ENCODE peak calls at places on chromosomes 11 and 22, in six cellular contexts. P is KG1, I is NCI-H510A treated with DMSO at 0.1 percent for 48 hours, U is EL, V is NCI-H345, B is NCI-H1105 treated with DMSO at 0.1 percent for 48 hours. K is an unnamed sample.

GRCh38 chr22:47370448-47371262 is 608.2 kb downstream of the TBC1D22A start:
- DNase-seq in P (no peak), I (no peak), U (no peak), V (no peak), B (no peak), K (no peak)

GRCh38 chr11:13053255-13053917 is 44.3 kb downstream of the RASSF10 start:
- DNase-seq in P (no peak), I (peak), U (peak), V (no peak), B (no peak), K (peak)

GRCh38 chr11:116499396-116500001 is 273.3 kb downstream of the BUD13 start:
- DNase-seq in P (peak), I (peak), U (peak), V (peak), B (peak), K (peak)

GRCh38 chr11:94781822-94782221 is 13.7 kb downstream of the AMOTL1 start:
- DNase-seq in P (no peak), I (no peak), U (peak), V (no peak), B (no peak), K (peak)

GRCh38 chr11:65915821-65916251 is 3.0 kb downstream of the C11orf68 start:
- DNase-seq in P (no peak), I (no peak), U (peak), V (no peak), B (no peak), K (peak)

GRCh38 chr11:103407641-103408040 is 298.4 kb downstream of the DYNC2H1 start:
- DNase-seq in P (no peak), I (no peak), U (no peak), V (no peak), B (no peak), K (no peak)

GRCh38 chr11:69210660-69211035 is 54.9 kb downstream of the SMIM38 start:
- DNase-seq in P (no peak), I (no peak), U (no peak), V (no peak), B (no peak), K (no peak)

GRCh38 chr11:6611092-6612007 is 666 bp downstream of the TAF10 start:
- DNase-seq in P (no peak), I (no peak), U (peak), V (no peak), B (no peak), K (no peak)

GRCh38 chr11:44764583-44764982 is 37.8 kb downstream of the TSPAN18 start:
- DNase-seq in P (no peak), I (no peak), U (no peak), V (no peak), B (no peak), K (no peak)

GRCh38 chr22:49976439-49977175 is 16.0 kb downstream of the PIM3 start:
- DNase-seq in P (no peak), I (no peak), U (no peak), V (no peak), B (no peak), K (no peak)

GRCh38 chr11:86395061-86395551 is 20.4 kb downstream of the CCDC81 start:
- DNase-seq in P (no peak), I (no peak), U (peak), V (no peak), B (no peak), K (peak)

GRCh38 chr22:26570864-26571525 is 18.9 kb downstream of the TPST2 start:
- DNase-seq in P (no peak), I (no peak), U (no peak), V (no peak), B (no peak), K (no peak)

GRCh38 chr11:33835143-33835878 is 56.6 kb downstream of the LMO2 start:
- DNase-seq in P (peak), I (peak), U (peak), V (peak), B (peak), K (peak)

GRCh38 chr11:97751405-97751804 is 1269.3 kb upstream of the CNTN5 start:
- DNase-seq in P (no peak), I (no peak), U (no peak), V (peak), B (peak), K (no peak)

GRCh38 chr11:55655096-55655495 is 6.9 kb upstream of the OR4C6 start:
- DNase-seq in P (no peak), I (no peak), U (no peak), V (no peak), B (no peak), K (no peak)

GRCh38 chr22:48867891-48868290 is 959.8 kb downstream of the BRD1 start:
- DNase-seq in P (no peak), I (no peak), U (no peak), V (no peak), B (no peak), K (no peak)

GRCh38 chr11:17013548-17014320 is 480 bp downstream of the PLEKHA7 start:
- DNase-seq in P (no peak), I (peak), U (no peak), V (peak), B (peak), K (no peak)

GRCh38 chr11:72406536-72407507 is 27.5 kb downstream of the CLPB start:
- DNase-seq in P (no peak), I (no peak), U (no peak), V (no peak), B (no peak), K (peak)

GRCh38 chr11:10376061-10376460 is 71.2 kb downstream of the ADM start:
- DNase-seq in P (no peak), I (no peak), U (peak), V (no peak), B (no peak), K (peak)

GRCh38 chr11:2316169-2316962 is 14.6 kb downstream of the TSPAN32 start:
- DNase-seq in P (no peak), I (no peak), U (no peak), V (no peak), B (no peak), K (no peak)

GRCh38 chr22:27264184-27264583 is 537.4 kb downstream of the MN1 start:
- DNase-seq in P (no peak), I (no peak), U (no peak), V (no peak), B (no peak), K (no peak)

GRCh38 chr11:30091246-30091645 is 74.4 kb upstream of the KCNA4 start:
- DNase-seq in P (no peak), I (no peak), U (no peak), V (no peak), B (no peak), K (no peak)

GRCh38 chr11:44791546-44791945 is 64.8 kb downstream of the TSPAN18 start:
- DNase-seq in P (no peak), I (no peak), U (no peak), V (no peak), B (no peak), K (no peak)

GRCh38 chr22:41327124-41327523 is 25.8 kb downstream of the ZC3H7B start:
- DNase-seq in P (no peak), I (no peak), U (no peak), V (no peak), B (no peak), K (no peak)

GRCh38 chr11:64659417-64660144 is 63.4 kb downstream of the NRXN2 start:
- DNase-seq in P (no peak), I (no peak), U (peak), V (no peak), B (no peak), K (peak)

GRCh38 chr11:68042219-68043028 is 3.6 kb downstream of the TCIRG1 start:
- DNase-seq in P (no peak), I (no peak), U (no peak), V (no peak), B (no peak), K (no peak)

GRCh38 chr22:46719921-46720320 is 18.1 kb downstream of the CERK start:
- DNase-seq in P (no peak), I (no peak), U (no peak), V (no peak), B (no peak), K (no peak)

K was measured in AG10803.